ENCODE peak calls at places on chromosomes 6 and 20, in four cellular contexts. G, M, W and J are unnamed samples.
A peak's percentile ranks its signal among the peaks of the same experiment; 100 is the strongest.

GRCh38 chr6:85115876-85116275 is 334.0 kb upstream of the NT5E start:
- DNase-seq in W (no peak), M (no peak), G (no peak), J (no peak)

GRCh38 chr20:32509639-32510066 is 75.5 kb downstream of the NOL4L start:
- DNase-seq in M (no peak), W (no peak), G (no peak), J (no peak)

GRCh38 chr6:14521141-14521540 is 403.6 kb downstream of the CD83 start:
- DNase-seq in M (no peak), W (no peak), G (no peak), J (no peak)

GRCh38 chr20:57378107-57378506 is 13.1 kb upstream of the RBM38 start:
- DNase-seq in M (no peak), G (no peak), W (no peak), J (no peak)

GRCh38 chr6:144104898-144105487 is 9.6 kb upstream of the SF3B5 start:
- DNase-seq in M (no peak), G (peak; percentile 92), W (peak; percentile 92), J (peak; percentile 73)

GRCh38 chr20:11027224-11027623 is 353.4 kb upstream of the JAG1 start:
- DNase-seq in G (no peak), M (no peak), W (no peak), J (no peak)

GRCh38 chr6:43299338-43300293 is 1.6 kb downstream of the SLC22A7 start:
- DNase-seq in W (no peak), G (no peak), M (no peak), J (no peak)

GRCh38 chr6:108798672-108799355 is 49.4 kb upstream of the ARMC2 start:
- DNase-seq in G (peak; percentile 61), M (no peak), W (peak; percentile 74), J (peak; percentile 24)

GRCh38 chr20:24755411-24755922 is 193.6 kb upstream of the CST7 start:
- DNase-seq in W (no peak), G (no peak), M (no peak), J (no peak)

GRCh38 chr6:38176797-38177751 is 357.5 kb downstream of the ZFAND3 start:
- DNase-seq in M (no peak), W (no peak), G (no peak), J (peak; percentile 76)

GRCh38 chr6:97697450-97697849 is 414.4 kb upstream of the MMS22L start:
- DNase-seq in G (no peak), M (no peak), W (no peak), J (peak; percentile 62)

GRCh38 chr20:44186674-44187053 is 324 bp downstream of the JPH2 start:
- DNase-seq in M (no peak), W (no peak), G (no peak), J (no peak)

GRCh38 chr6:125888989-125889656 is 67.4 kb upstream of the HINT3 start:
- DNase-seq in W (peak; percentile 63), G (peak; percentile 72), M (no peak), J (peak; percentile 78)

GRCh38 chr20:51019598-51020592 is 3.0 kb downstream of the KCNG1 start:
- DNase-seq in W (no peak), M (no peak), G (no peak), J (no peak)

GRCh38 chr6:148984516-148985056 is 237.8 kb downstream of the UST start:
- DNase-seq in G (no peak), W (no peak), M (no peak), J (no peak)

GRCh38 chr20:64053841-64054661 is 4.6 kb upstream of the SOX18 start:
- DNase-seq in M (no peak), W (no peak), G (peak; percentile 70), J (peak; percentile 86)

GRCh38 chr20:41260734-41261220 is 56.8 kb downstream of the ZHX3 start:
- DNase-seq in G (no peak), W (no peak), M (no peak), J (peak; percentile 58)

GRCh38 chr20:21706345-21707195 is 1.1 kb downstream of the PAX1 start:
- DNase-seq in G (no peak), M (no peak), W (no peak), J (no peak)

GRCh38 chr6:161001421-161001820 is 9.9 kb downstream of the MAP3K4 start:
- DNase-seq in G (peak; percentile 17), W (no peak), M (no peak), J (no peak)

GRCh38 chr20:25288291-25289181 is 40.7 kb downstream of the PYGB start:
- DNase-seq in G (no peak), W (no peak), M (no peak), J (no peak)

GRCh38 chr6:137799950-137800568 is 67.0 kb upstream of the TNFAIP3 start:
- DNase-seq in W (peak; percentile 91), G (peak; percentile 92), M (no peak), J (peak; percentile 68)

GRCh38 chr6:168715643-168716481 is 274.9 kb downstream of the SMOC2 start:
- DNase-seq in M (no peak), W (no peak), G (no peak), J (no peak)

GRCh38 chr20:46119028-46119546 is 973 bp downstream of the CD40 start:
- DNase-seq in M (no peak), G (no peak), W (no peak), J (no peak)

GRCh38 chr20:58718121-58718563 is 25.5 kb downstream of the NPEPL1 start:
- DNase-seq in G (no peak), M (no peak), W (no peak), J (no peak)

GRCh38 chr6:112503210-112503609 is 156.1 kb downstream of the RFPL4B start:
- DNase-seq in W (no peak), G (no peak), M (peak; percentile 25), J (peak; percentile 32)

GRCh38 chr6:137332637-137333228 is 113.5 kb upstream of the IFNGR1 start:
- DNase-seq in W (no peak), G (no peak), M (no peak), J (peak; percentile 58)

GRCh38 chr6:34745277-34746103 is 11.8 kb upstream of the SNRPC start:
- DNase-seq in M (no peak), G (peak; percentile 84), W (no peak), J (no peak)

GRCh38 chr20:51894201-51894600 is 91.9 kb upstream of the SALL4 start:
- DNase-seq in M (no peak), W (no peak), G (no peak), J (no peak)

GRCh38 chr20:16528078-16528477 is 45.2 kb downstream of the KIF16B start:
- DNase-seq in W (no peak), M (no peak), G (no peak), J (peak; percentile 50)

GRCh38 chr6:4280721-4281120 is 145.3 kb upstream of the ECI2 start:
- DNase-seq in M (no peak), G (no peak), W (no peak), J (peak; percentile 48)

GRCh38 chr6:41517473-41517872 is 28.7 kb upstream of the FOXP4 start:
- DNase-seq in M (no peak), W (no peak), G (no peak), J (no peak)

GRCh38 chr20:62359491-62360121 is 7.5 kb downstream of the LAMA5 start:
- DNase-seq in M (no peak), W (no peak), G (no peak), J (no peak)

GRCh38 chr20:35288325-35289060 is 3.7 kb downstream of the FAM83C start:
- DNase-seq in M (no peak), G (no peak), W (no peak), J (no peak)

GRCh38 chr6:74715362-74716068 is 490.3 kb downstream of the COL12A1 start:
- DNase-seq in W (no peak), G (peak; percentile 11), M (no peak), J (no peak)

GRCh38 chr6:93789532-93789931 is 370.2 kb upstream of the EPHA7 start:
- DNase-seq in G (no peak), W (no peak), M (no peak), J (no peak)

GRCh38 chr6:126335210-126335609 is 4.7 kb upstream of the CENPW start:
- DNase-seq in G (no peak), M (no peak), W (no peak), J (peak; percentile 47)

GRCh38 chr6:32945106-32945761 is 4.4 kb upstream of the HLA-DMB start:
- DNase-seq in W (peak; percentile 36), M (no peak), G (no peak), J (no peak)

GRCh38 chr6:140079328-140079727 is 704.9 kb upstream of the CITED2 start:
- DNase-seq in G (no peak), W (no peak), M (no peak), J (peak; percentile 6)